ENCODE peak calls at places on chromosomes 2 and 18, in ten cellular contexts. One of them, this sample, is unnamed.

GRCh38 chr18:40012931-40013609 is 1942.0 kb upstream of the PIK3C3 start:
- DNase-seq in lower lobe of right lung: no peak
- DNase-seq in fibroblast of the aortic adventitia: no peak
- DNase-seq in ovary: no peak
- DNase-seq in fibroblast of pulmonary artery: peak; percentile 39
- DNase-seq in K562: no peak
- DNase-seq in PC-9: no peak
- DNase-seq in coronary artery: no peak
- DNase-seq in HepG2: no peak
- DNase-seq in Peyer's patch: no peak
- DNase-seq in this sample: no peak

GRCh38 chr2:44934962-44935853 is 6.3 kb upstream of the SIX3 start:
- DNase-seq in coronary artery: no peak
- DNase-seq in lower lobe of right lung: peak; percentile 35
- DNase-seq in K562: no peak
- DNase-seq in HepG2: peak; percentile 23
- DNase-seq in ovary: no peak
- DNase-seq in PC-9: no peak
- DNase-seq in Peyer's patch: no peak
- DNase-seq in fibroblast of pulmonary artery: no peak
- DNase-seq in fibroblast of the aortic adventitia: no peak
- DNase-seq in this sample: no peak

GRCh38 chr18:2050702-2051201 is 520.6 kb downstream of the METTL4 start:
- DNase-seq in HepG2: no peak
- DNase-seq in ovary: no peak
- DNase-seq in fibroblast of the aortic adventitia: peak; percentile 35
- DNase-seq in lower lobe of right lung: no peak
- DNase-seq in PC-9: peak; percentile 41
- DNase-seq in K562: no peak
- DNase-seq in Peyer's patch: no peak
- DNase-seq in coronary artery: no peak
- DNase-seq in fibroblast of pulmonary artery: peak; percentile 3
- DNase-seq in this sample: no peak

GRCh38 chr2:222795671-222796357 is 65.0 kb upstream of the ACSL3 start:
- DNase-seq in ovary: no peak
- DNase-seq in lower lobe of right lung: no peak
- DNase-seq in Peyer's patch: no peak
- DNase-seq in HepG2: peak; percentile 97
- DNase-seq in PC-9: no peak
- DNase-seq in K562: no peak
- DNase-seq in fibroblast of pulmonary artery: no peak
- DNase-seq in coronary artery: no peak
- DNase-seq in fibroblast of the aortic adventitia: no peak
- DNase-seq in this sample: no peak

GRCh38 chr2:126317797-126318431 is 338.0 kb upstream of the GYPC start:
- DNase-seq in PC-9: no peak
- DNase-seq in lower lobe of right lung: no peak
- DNase-seq in coronary artery: no peak
- DNase-seq in fibroblast of pulmonary artery: peak; percentile 51
- DNase-seq in ovary: no peak
- DNase-seq in K562: no peak
- DNase-seq in Peyer's patch: no peak
- DNase-seq in HepG2: no peak
- DNase-seq in fibroblast of the aortic adventitia: peak; percentile 61
- DNase-seq in this sample: no peak

GRCh38 chr18:44594779-44595467 is 85.8 kb upstream of the SETBP1 start:
- DNase-seq in coronary artery: no peak
- DNase-seq in fibroblast of the aortic adventitia: peak; percentile 93
- DNase-seq in Peyer's patch: no peak
- DNase-seq in fibroblast of pulmonary artery: peak; percentile 78
- DNase-seq in lower lobe of right lung: no peak
- DNase-seq in ovary: no peak
- DNase-seq in HepG2: no peak
- DNase-seq in PC-9: peak; percentile 3
- DNase-seq in K562: no peak
- DNase-seq in this sample: no peak

GRCh38 chr2:191245869-191246531 is 796 bp downstream of the MYO1B start:
- DNase-seq in HepG2: peak; percentile 88
- DNase-seq in fibroblast of the aortic adventitia: peak; percentile 53
- DNase-seq in K562: no peak
- DNase-seq in lower lobe of right lung: peak; percentile 86
- DNase-seq in ovary: peak; percentile 69
- DNase-seq in fibroblast of pulmonary artery: peak; percentile 64
- DNase-seq in PC-9: peak; percentile 49
- DNase-seq in Peyer's patch: peak; percentile 69
- DNase-seq in coronary artery: no peak
- DNase-seq in this sample: no peak

GRCh38 chr2:166173263-166173662 is 45.4 kb upstream of the SCN1A start:
- DNase-seq in PC-9: no peak
- DNase-seq in K562: no peak
- DNase-seq in ovary: no peak
- DNase-seq in fibroblast of pulmonary artery: no peak
- DNase-seq in lower lobe of right lung: no peak
- DNase-seq in HepG2: no peak
- DNase-seq in Peyer's patch: no peak
- DNase-seq in fibroblast of the aortic adventitia: no peak
- DNase-seq in coronary artery: no peak
- DNase-seq in this sample: no peak

GRCh38 chr18:44761812-44762211 is 81.1 kb downstream of the SETBP1 start:
- DNase-seq in HepG2: no peak
- DNase-seq in lower lobe of right lung: no peak
- DNase-seq in fibroblast of pulmonary artery: no peak
- DNase-seq in coronary artery: no peak
- DNase-seq in ovary: no peak
- DNase-seq in Peyer's patch: no peak
- DNase-seq in PC-9: peak; percentile 70
- DNase-seq in fibroblast of the aortic adventitia: peak; percentile 69
- DNase-seq in K562: no peak
- DNase-seq in this sample: no peak

DNA sequence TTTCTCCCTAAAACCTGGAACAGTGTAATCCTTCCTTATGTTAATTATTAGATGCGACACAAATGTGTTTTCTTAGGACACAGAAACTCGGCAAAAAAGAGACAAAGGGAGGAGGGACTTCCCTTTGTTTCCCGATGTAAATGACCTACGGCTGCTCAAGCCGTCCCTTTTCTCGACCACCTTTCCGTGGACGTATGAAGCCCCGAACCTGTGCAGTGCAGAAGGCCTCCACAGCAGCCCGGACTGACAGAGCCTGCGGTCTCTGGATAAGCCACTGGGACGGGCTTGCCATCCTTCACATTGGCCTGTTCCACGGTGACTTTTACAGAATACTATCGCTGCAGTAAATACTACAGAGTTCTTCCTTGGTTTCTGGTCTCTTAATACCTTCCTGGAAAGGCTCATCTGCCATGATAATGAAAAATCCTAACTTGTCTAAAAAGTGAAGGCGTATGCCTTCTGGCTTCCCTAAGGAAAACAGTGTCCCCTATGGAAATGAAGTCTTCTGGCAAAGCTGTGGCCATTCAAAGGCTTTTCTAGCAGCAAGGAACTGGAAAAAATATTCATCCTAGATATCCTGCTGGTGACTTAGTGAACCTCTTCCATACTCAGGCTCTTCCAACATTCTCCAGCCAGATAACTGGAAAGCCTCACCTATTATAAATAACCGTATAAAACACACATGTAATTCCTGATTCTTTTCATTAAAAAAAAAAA is 84.9 kb downstream of the RBMS1 start:
- DNase-seq in Peyer's patch: no peak
- DNase-seq in PC-9: no peak
- DNase-seq in HepG2: no peak
- DNase-seq in fibroblast of the aortic adventitia: peak; percentile 51
- DNase-seq in lower lobe of right lung: no peak
- DNase-seq in fibroblast of pulmonary artery: no peak
- DNase-seq in coronary artery: no peak
- DNase-seq in K562: no peak
- DNase-seq in ovary: no peak
- DNase-seq in this sample: no peak
- TF ChIP-seq CTCF in Peyer's patch: no peak
- TF ChIP-seq CTCF in PC-9: no peak
- TF ChIP-seq CTCF in HepG2: no peak
- TF ChIP-seq CTCF in fibroblast of the aortic adventitia: peak; percentile 41
- TF ChIP-seq CTCF in lower lobe of right lung: no peak
- TF ChIP-seq CTCF in fibroblast of pulmonary artery: peak; percentile 19
- TF ChIP-seq CTCF in coronary artery: no peak
- TF ChIP-seq CTCF in K562: no peak
- TF ChIP-seq CTCF in ovary: no peak
- TF ChIP-seq CTCF in this sample: no peak

DNA sequence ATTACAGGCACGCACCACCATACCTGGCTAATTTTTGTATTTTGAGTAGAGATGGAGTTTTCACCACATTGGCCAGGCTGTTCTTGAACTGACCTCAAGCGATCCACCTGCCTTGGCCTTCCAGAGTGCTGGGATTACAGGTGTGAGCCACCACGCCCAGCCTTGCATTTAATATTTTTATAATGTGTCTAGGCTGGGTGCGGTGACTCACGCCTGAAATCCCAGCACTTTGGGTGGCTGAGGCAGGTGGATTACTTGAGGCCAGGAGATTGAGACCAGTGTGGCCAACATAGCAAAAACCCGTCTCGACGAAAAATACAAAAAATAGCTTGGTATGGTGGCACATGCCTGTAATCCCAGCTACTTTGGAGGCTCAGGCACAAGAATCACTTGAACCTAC is 3.2 kb downstream of the RPL37A start:
- DNase-seq in K562: no peak
- DNase-seq in Peyer's patch: no peak
- DNase-seq in coronary artery: no peak
- DNase-seq in lower lobe of right lung: no peak
- DNase-seq in fibroblast of the aortic adventitia: no peak
- DNase-seq in ovary: no peak
- DNase-seq in fibroblast of pulmonary artery: no peak
- DNase-seq in PC-9: no peak
- DNase-seq in HepG2: no peak
- DNase-seq in this sample: no peak
- H3K4me3 ChIP-seq in K562: no peak overlapping the region
- H3K4me3 ChIP-seq in Peyer's patch: no peak overlapping the region
- H3K4me3 ChIP-seq in coronary artery: no peak overlapping the region
- H3K4me3 ChIP-seq in lower lobe of right lung: no peak overlapping the region
- H3K4me3 ChIP-seq in fibroblast of the aortic adventitia: no peak overlapping the region
- H3K4me3 ChIP-seq in ovary: no peak overlapping the region
- H3K4me3 ChIP-seq in fibroblast of pulmonary artery: no peak overlapping the region
- H3K4me3 ChIP-seq in PC-9: no peak overlapping the region
- H3K4me3 ChIP-seq in HepG2: no peak overlapping the region
- H3K4me3 ChIP-seq in this sample: no peak overlapping the region

DNA sequence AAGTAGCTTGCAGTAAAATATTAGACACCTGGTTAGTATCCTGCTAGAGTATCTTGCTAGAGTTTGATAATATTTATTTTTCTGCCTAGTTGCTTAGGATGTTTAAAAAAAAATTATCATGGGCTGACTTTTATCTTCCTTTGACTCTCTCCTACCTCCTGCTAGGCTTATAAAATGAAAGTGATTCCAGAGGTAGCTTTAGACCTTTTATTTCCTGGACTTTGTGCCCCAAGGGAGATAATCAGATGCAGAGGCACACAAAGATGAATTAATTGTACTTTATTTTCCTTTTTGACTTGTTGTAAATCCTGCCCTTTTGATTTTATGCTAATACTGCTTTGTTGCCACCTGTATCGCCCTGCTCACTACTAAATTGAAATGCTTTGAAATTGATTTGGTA is 130.7 kb downstream of the WDSUB1 start:
- DNase-seq in fibroblast of the aortic adventitia: no peak
- DNase-seq in HepG2: no peak
- DNase-seq in Peyer's patch: no peak
- DNase-seq in fibroblast of pulmonary artery: no peak
- DNase-seq in PC-9: no peak
- DNase-seq in lower lobe of right lung: no peak
- DNase-seq in coronary artery: no peak
- DNase-seq in K562: no peak
- DNase-seq in ovary: no peak
- DNase-seq in this sample: no peak
- TF ChIP-seq CTCF in fibroblast of the aortic adventitia: no peak
- TF ChIP-seq CTCF in HepG2: no peak
- TF ChIP-seq CTCF in Peyer's patch: no peak
- TF ChIP-seq CTCF in fibroblast of pulmonary artery: no peak
- TF ChIP-seq CTCF in PC-9: no peak
- TF ChIP-seq CTCF in lower lobe of right lung: no peak
- TF ChIP-seq CTCF in coronary artery: no peak
- TF ChIP-seq CTCF in K562: no peak
- TF ChIP-seq CTCF in ovary: no peak
- TF ChIP-seq CTCF in this sample: no peak

GRCh38 chr2:239368906-239369584 is 31.8 kb downstream of the HDAC4 start:
- DNase-seq in ovary: peak; percentile 23
- DNase-seq in HepG2: no peak
- DNase-seq in K562: no peak
- DNase-seq in coronary artery: no peak
- DNase-seq in PC-9: no peak
- DNase-seq in fibroblast of pulmonary artery: no peak
- DNase-seq in lower lobe of right lung: peak; percentile 24
- DNase-seq in fibroblast of the aortic adventitia: no peak
- DNase-seq in Peyer's patch: peak; percentile 48
- DNase-seq in this sample: peak; percentile 59

GRCh38 chr2:239370403-239370802 is 30.4 kb downstream of the HDAC4 start:
- DNase-seq in PC-9: no peak
- DNase-seq in HepG2: no peak
- DNase-seq in coronary artery: no peak
- DNase-seq in lower lobe of right lung: peak; percentile 34
- DNase-seq in K562: no peak
- DNase-seq in fibroblast of pulmonary artery: no peak
- DNase-seq in fibroblast of the aortic adventitia: no peak
- DNase-seq in Peyer's patch: peak; percentile 43
- DNase-seq in ovary: peak; percentile 14
- DNase-seq in this sample: no peak

GRCh38 chr2:239368321-239368720 is 32.5 kb downstream of the HDAC4 start:
- DNase-seq in fibroblast of pulmonary artery: no peak
- DNase-seq in HepG2: no peak
- DNase-seq in K562: no peak
- DNase-seq in Peyer's patch: peak; percentile 42
- DNase-seq in fibroblast of the aortic adventitia: no peak
- DNase-seq in lower lobe of right lung: no peak
- DNase-seq in PC-9: no peak
- DNase-seq in ovary: peak; percentile 12
- DNase-seq in coronary artery: no peak
- DNase-seq in this sample: no peak

GRCh38 chr2:239370876-239371725 is 29.7 kb downstream of the HDAC4 start:
- DNase-seq in ovary: peak; percentile 10
- DNase-seq in Peyer's patch: peak; percentile 46
- DNase-seq in fibroblast of pulmonary artery: no peak
- DNase-seq in K562: no peak
- DNase-seq in HepG2: no peak
- DNase-seq in fibroblast of the aortic adventitia: no peak
- DNase-seq in lower lobe of right lung: peak; percentile 22
- DNase-seq in coronary artery: no peak
- DNase-seq in PC-9: no peak
- DNase-seq in this sample: no peak

DNA sequence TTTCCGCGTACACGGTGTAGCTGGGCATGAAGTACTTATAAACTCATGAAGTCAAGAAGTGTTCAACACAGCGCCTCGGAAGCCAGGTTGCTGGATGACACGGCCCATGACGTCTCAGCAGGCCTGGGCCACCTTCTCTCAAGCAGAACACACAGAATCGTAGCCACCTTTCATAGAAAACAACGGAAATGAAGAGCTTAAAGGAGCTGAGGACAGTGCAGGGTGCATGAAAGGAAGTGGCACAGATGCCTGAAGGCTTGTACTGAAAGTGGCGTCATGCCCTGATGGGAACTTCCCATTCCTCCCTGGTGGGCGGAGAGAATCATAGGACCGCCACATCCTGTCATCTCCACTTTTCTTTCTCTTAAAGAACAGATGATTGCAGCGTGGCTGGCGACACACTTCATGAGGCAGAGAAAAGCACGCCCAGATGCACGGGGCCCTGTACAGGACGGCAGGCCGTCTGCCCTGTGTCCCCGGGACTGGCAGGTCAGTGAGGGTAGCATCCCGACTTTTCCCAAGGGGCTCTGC is 31.1 kb downstream of the HDAC4 start:
- DNase-seq in HepG2: no peak
- DNase-seq in Peyer's patch: peak; percentile 91
- DNase-seq in fibroblast of the aortic adventitia: no peak
- DNase-seq in ovary: peak; percentile 16
- DNase-seq in K562: no peak
- DNase-seq in PC-9: no peak
- DNase-seq in fibroblast of pulmonary artery: no peak
- DNase-seq in lower lobe of right lung: peak; percentile 75
- DNase-seq in coronary artery: no peak
- DNase-seq in this sample: peak; percentile 83
- H3K4me3 ChIP-seq in HepG2: no peak overlapping the region
- H3K4me3 ChIP-seq in Peyer's patch: no peak overlapping the region
- H3K4me3 ChIP-seq in fibroblast of the aortic adventitia: no peak overlapping the region
- H3K4me3 ChIP-seq in ovary: no peak overlapping the region
- H3K4me3 ChIP-seq in K562: no peak overlapping the region
- H3K4me3 ChIP-seq in PC-9: no peak overlapping the region
- H3K4me3 ChIP-seq in fibroblast of pulmonary artery: no peak overlapping the region
- H3K4me3 ChIP-seq in lower lobe of right lung: no peak overlapping the region
- H3K4me3 ChIP-seq in coronary artery: no peak overlapping the region
- H3K4me3 ChIP-seq in this sample: peak overlapping the region; percentile 22